ENCODE peak calls at places on chromosomes 2 and 18, in four cellular contexts. One of them, this sample, is unnamed. For H3K36me3 and H3K4me1, the result is how much of the 10 kb centered on the place peaks cover.

GRCh38 chr2:126244937-126245336 is 411.0 kb upstream of the GYPC start:
- DNase-seq in GM12878: peak
- DNase-seq in SK-N-SH: peak
- DNase-seq in tibial nerve: peak
- DNase-seq in this sample: peak

GRCh38 chr2:125185691-125186270 is 1160.7 kb downstream of the CNTNAP5 start:
- DNase-seq in GM12878: no peak
- DNase-seq in SK-N-SH: no peak
- DNase-seq in tibial nerve: no peak
- DNase-seq in this sample: no peak

GRCh38 chr2:19425419-19425818 is 67.0 kb upstream of the OSR1 start:
- DNase-seq in SK-N-SH: no peak
- DNase-seq in GM12878: no peak
- DNase-seq in tibial nerve: no peak
- DNase-seq in this sample: no peak

GRCh38 chr2:24490674-24491625 is at the start of gene NCOA1:
- DNase-seq in tibial nerve: peak
- DNase-seq in GM12878: no peak
- DNase-seq in SK-N-SH: peak
- DNase-seq in this sample: peak

GRCh38 chr2:85601771-85602475 is 575 bp downstream of the TMEM150A start:
- DNase-seq in tibial nerve: peak
- DNase-seq in SK-N-SH: peak
- DNase-seq in GM12878: no peak
- DNase-seq in this sample: peak

GRCh38 chr2:238942941-238943715 is 95.2 kb downstream of the TWIST2 start:
- DNase-seq in GM12878: no peak
- DNase-seq in tibial nerve: peak
- DNase-seq in SK-N-SH: no peak
- DNase-seq in this sample: no peak

GRCh38 chr2:100394111-100394641 is 23.3 kb downstream of the CHST10 start:
- DNase-seq in SK-N-SH: peak
- DNase-seq in GM12878: peak
- DNase-seq in tibial nerve: no peak
- DNase-seq in this sample: no peak

GRCh38 chr2:181615086-181615635 is 41.7 kb downstream of the CERKL start:
- DNase-seq in tibial nerve: no peak
- DNase-seq in SK-N-SH: peak
- DNase-seq in GM12878: no peak
- DNase-seq in this sample: no peak

GRCh38 chr2:1448009-1448408 is 34.7 kb downstream of the TPO start:
- DNase-seq in tibial nerve: no peak
- DNase-seq in SK-N-SH: peak
- DNase-seq in GM12878: no peak
- DNase-seq in this sample: no peak

GRCh38 chr2:164722604-164723338 is 101.5 kb upstream of the GRB14 start:
- DNase-seq in tibial nerve: no peak
- DNase-seq in SK-N-SH: no peak
- DNase-seq in GM12878: no peak
- DNase-seq in this sample: no peak

GRCh38 chr2:9139491-9140443 is 66.8 kb upstream of the ASAP2 start:
- DNase-seq in SK-N-SH: peak
- DNase-seq in GM12878: no peak
- DNase-seq in tibial nerve: peak
- DNase-seq in this sample: peak

GRCh38 chr2:71474744-71475421 is 21.5 kb downstream of the DYSF start:
- DNase-seq in SK-N-SH: no peak
- DNase-seq in tibial nerve: no peak
- DNase-seq in GM12878: no peak
- DNase-seq in this sample: no peak

GRCh38 chr18:11005528-11005927 is 143.8 kb downstream of the PIEZO2 start:
- DNase-seq in tibial nerve: no peak
- DNase-seq in SK-N-SH: no peak
- DNase-seq in GM12878: peak
- DNase-seq in this sample: peak

GRCh38 chr18:53191634-53192033 is 851.6 kb downstream of the DCC start:
- DNase-seq in SK-N-SH: no peak
- DNase-seq in GM12878: no peak
- DNase-seq in tibial nerve: no peak
- DNase-seq in this sample: no peak

GRCh38 chr2:183665403-183665802 is 541.2 kb downstream of the NUP35 start:
- DNase-seq in tibial nerve: no peak
- DNase-seq in GM12878: no peak
- DNase-seq in SK-N-SH: no peak
- DNase-seq in this sample: peak

GRCh38 chr2:224865016-224865415 is 148.9 kb upstream of the CCDC195 start:
- DNase-seq in GM12878: no peak
- DNase-seq in SK-N-SH: peak
- DNase-seq in tibial nerve: no peak
- DNase-seq in this sample: no peak
- H3K36me3 ChIP-seq in GM12878: under half
- H3K36me3 ChIP-seq in SK-N-SH: under half
- H3K36me3 ChIP-seq in tibial nerve: under half
- H3K36me3 ChIP-seq in this sample: under half

GRCh38 chr2:150319085-150319484 is 168.4 kb downstream of the RND3 start:
- DNase-seq in SK-N-SH: no peak
- DNase-seq in GM12878: no peak
- DNase-seq in tibial nerve: no peak
- DNase-seq in this sample: no peak

GRCh38 chr2:150325656-150326055 is 161.8 kb downstream of the RND3 start:
- DNase-seq in GM12878: no peak
- DNase-seq in tibial nerve: no peak
- DNase-seq in SK-N-SH: no peak
- DNase-seq in this sample: no peak

GRCh38 chr2:150319632-150320555 is 167.6 kb downstream of the RND3 start:
- DNase-seq in tibial nerve: no peak
- DNase-seq in SK-N-SH: no peak
- DNase-seq in GM12878: no peak
- DNase-seq in this sample: no peak

DNA sequence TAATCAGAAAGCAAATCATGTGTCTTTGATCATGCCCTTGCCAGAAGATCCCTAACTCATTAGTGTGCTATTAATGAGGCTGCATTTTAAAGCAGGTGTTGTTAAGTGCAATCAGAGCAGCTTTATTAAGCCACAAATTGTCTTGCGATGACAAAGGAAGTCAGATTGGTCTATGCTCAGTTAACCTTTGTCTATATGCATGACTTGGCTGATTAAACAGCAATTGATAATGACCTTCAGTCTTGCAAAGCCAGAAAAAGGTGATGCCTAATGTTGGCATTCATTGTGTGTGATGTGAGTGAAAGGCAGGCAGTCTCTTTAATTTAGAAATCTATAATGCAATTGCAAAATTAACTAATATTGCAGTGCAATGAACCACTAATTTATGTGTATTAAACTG is 166.8 kb downstream of the RND3 start:
- DNase-seq in GM12878: no peak
- DNase-seq in tibial nerve: no peak
- DNase-seq in SK-N-SH: no peak
- DNase-seq in this sample: no peak
- TF ChIP-seq EP300 in GM12878: no peak
- TF ChIP-seq EP300 in tibial nerve: no peak
- TF ChIP-seq EP300 in SK-N-SH: no peak
- TF ChIP-seq EP300 in this sample: no peak

GRCh38 chr2:16314001-16314400 is 351.6 kb downstream of the CYRIA start:
- DNase-seq in GM12878: no peak
- DNase-seq in tibial nerve: no peak
- DNase-seq in SK-N-SH: no peak
- DNase-seq in this sample: no peak

GRCh38 chr2:16311521-16312440 is 353.9 kb downstream of the CYRIA start:
- DNase-seq in tibial nerve: no peak
- DNase-seq in SK-N-SH: no peak
- DNase-seq in GM12878: no peak
- DNase-seq in this sample: no peak

GRCh38 chr2:16314691-16315457 is 350.8 kb downstream of the CYRIA start:
- DNase-seq in SK-N-SH: no peak
- DNase-seq in GM12878: no peak
- DNase-seq in tibial nerve: no peak
- DNase-seq in this sample: no peak

GRCh38 chr2:16313235-16313980 is 352.2 kb downstream of the CYRIA start:
- DNase-seq in SK-N-SH: no peak
- DNase-seq in tibial nerve: no peak
- DNase-seq in GM12878: no peak
- DNase-seq in this sample: no peak

GRCh38 chr2:16312771-16313170 is 352.9 kb downstream of the CYRIA start:
- DNase-seq in tibial nerve: no peak
- DNase-seq in GM12878: no peak
- DNase-seq in SK-N-SH: no peak
- DNase-seq in this sample: no peak
- H3K4me1 ChIP-seq in tibial nerve: under half
- H3K4me1 ChIP-seq in GM12878: under half
- H3K4me1 ChIP-seq in SK-N-SH: under half
- H3K4me1 ChIP-seq in this sample: under half

DNA sequence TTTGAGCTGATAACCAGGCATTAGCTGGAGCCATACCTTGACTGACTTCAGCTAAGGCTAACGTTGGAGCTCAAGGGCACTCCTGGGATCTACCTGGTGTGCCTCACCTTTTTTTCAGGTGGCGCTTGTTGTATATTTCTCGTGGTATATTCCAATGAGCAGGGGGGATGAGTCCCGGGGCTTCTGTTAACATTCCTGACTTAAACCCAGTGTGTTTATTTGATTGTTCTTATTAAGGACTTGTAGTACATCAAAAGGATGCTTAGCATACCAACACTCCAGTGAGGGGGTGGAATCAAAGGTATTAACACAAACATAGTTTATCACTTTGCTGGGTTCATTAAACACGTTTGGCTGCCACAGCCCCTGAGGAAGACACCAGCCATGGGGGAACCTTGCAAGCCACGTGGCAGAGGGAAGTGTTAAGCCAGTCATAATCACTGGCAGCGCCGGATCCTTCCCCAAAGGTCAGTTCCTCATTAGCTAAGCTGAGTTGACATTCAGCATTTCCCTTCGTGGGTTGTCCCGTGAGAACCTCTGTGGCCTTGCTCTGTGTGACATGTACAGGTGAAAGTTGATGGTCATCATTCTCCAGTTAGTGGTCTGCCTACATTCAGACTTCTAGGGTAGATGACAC is 119.5 kb upstream of the MCFD2 start:
- DNase-seq in SK-N-SH: no peak
- DNase-seq in tibial nerve: no peak
- DNase-seq in GM12878: peak
- DNase-seq in this sample: peak
- H3K36me3 ChIP-seq in SK-N-SH: under half
- H3K36me3 ChIP-seq in tibial nerve: under half
- H3K36me3 ChIP-seq in GM12878: under half
- H3K36me3 ChIP-seq in this sample: under half

DNA sequence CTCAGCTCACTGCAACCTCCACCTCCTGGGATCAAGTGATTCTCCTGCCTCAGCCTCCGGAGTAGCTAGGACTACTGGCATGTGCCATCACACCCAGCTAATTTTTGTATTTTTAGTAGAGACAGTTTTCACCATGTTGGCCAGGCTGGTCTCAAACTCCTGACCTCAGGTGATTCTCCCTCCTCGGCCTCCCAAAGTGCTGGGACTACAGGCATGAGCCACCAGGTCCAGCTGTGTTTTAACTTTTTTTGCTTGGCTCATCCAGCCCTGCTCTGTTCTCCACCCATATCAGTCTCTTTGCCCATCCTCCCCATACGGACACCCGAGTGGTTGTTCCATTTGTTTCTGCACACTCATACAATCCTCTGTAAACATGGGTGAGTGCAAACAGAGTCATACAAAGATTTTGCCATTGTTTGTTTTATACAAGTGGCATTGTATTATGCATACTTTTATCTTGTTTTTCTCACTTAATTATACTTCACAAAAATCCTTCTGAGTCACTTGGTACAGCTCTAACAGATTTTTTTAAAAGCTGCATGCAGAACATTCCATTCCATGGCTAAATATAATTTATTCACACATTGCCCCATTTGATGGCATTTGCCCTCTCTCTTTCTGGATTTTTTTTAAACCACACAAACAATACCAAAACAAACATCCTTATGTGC is 5.3 kb downstream of the APOB start:
- DNase-seq in GM12878: no peak
- DNase-seq in SK-N-SH: no peak
- DNase-seq in tibial nerve: no peak
- DNase-seq in this sample: no peak
- TF ChIP-seq EP300 in GM12878: no peak
- TF ChIP-seq EP300 in SK-N-SH: no peak
- TF ChIP-seq EP300 in tibial nerve: peak
- TF ChIP-seq EP300 in this sample: peak

DNA sequence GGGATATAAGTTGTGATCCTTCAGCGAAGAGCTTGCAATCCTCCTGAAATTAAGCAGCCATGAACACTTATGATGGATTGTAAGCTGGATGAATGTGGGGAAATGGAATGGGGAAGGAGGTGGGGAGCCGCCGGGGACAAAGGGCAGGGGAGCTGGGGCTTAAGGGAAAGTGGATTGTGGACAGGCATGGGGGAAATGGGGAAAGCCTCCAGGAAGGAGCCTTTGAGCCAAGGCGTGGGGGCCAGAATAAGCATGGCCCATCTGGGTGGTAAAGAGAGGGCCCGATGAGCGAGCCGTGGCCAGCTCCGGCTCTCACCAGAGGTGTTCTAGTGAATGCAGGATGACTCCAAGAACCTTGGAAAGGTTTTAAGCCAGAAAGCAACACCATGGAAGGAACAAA is 124.0 kb downstream of the SMAD7 start:
- DNase-seq in tibial nerve: no peak
- DNase-seq in GM12878: no peak
- DNase-seq in SK-N-SH: no peak
- DNase-seq in this sample: no peak
- H3K4me1 ChIP-seq in tibial nerve: under half
- H3K4me1 ChIP-seq in GM12878: under half
- H3K4me1 ChIP-seq in SK-N-SH: under half
- H3K4me1 ChIP-seq in this sample: under half

GRCh38 chr18:35245719-35246317 is 5.0 kb downstream of the ZNF397 start:
- DNase-seq in GM12878: no peak
- DNase-seq in tibial nerve: no peak
- DNase-seq in SK-N-SH: no peak
- DNase-seq in this sample: no peak
- H3K36me3 ChIP-seq in GM12878: under half
- H3K36me3 ChIP-seq in tibial nerve: half or more
- H3K36me3 ChIP-seq in SK-N-SH: half or more
- H3K36me3 ChIP-seq in this sample: under half

GRCh38 chr2:46655551-46656436 is 176.4 kb downstream of the TMEM247 start:
- DNase-seq in GM12878: no peak
- DNase-seq in tibial nerve: no peak
- DNase-seq in SK-N-SH: no peak
- DNase-seq in this sample: no peak

GRCh38 chr2:46652514-46653170 is 173.3 kb downstream of the TMEM247 start:
- DNase-seq in SK-N-SH: no peak
- DNase-seq in GM12878: no peak
- DNase-seq in tibial nerve: no peak
- DNase-seq in this sample: no peak

GRCh38 chr2:46653539-46653938 is 174.2 kb downstream of the TMEM247 start:
- DNase-seq in tibial nerve: no peak
- DNase-seq in SK-N-SH: no peak
- DNase-seq in GM12878: no peak
- DNase-seq in this sample: no peak

GRCh38 chr2:46656640-46657039 is 177.3 kb downstream of the TMEM247 start:
- DNase-seq in tibial nerve: no peak
- DNase-seq in GM12878: no peak
- DNase-seq in SK-N-SH: no peak
- DNase-seq in this sample: no peak

GRCh38 chr2:46657042-46657504 is 177.7 kb downstream of the TMEM247 start:
- DNase-seq in GM12878: no peak
- DNase-seq in tibial nerve: peak
- DNase-seq in SK-N-SH: peak
- DNase-seq in this sample: peak
- TF ChIP-seq EP300 in GM12878: no peak
- TF ChIP-seq EP300 in tibial nerve: peak
- TF ChIP-seq EP300 in SK-N-SH: no peak
- TF ChIP-seq EP300 in this sample: no peak